ENCODE peak calls at places on chromosomes 3 and 15, in six cellular contexts. T is bronchial epithelial cell, P is stomach, M is GM23338, W is left ventricle myocardium inferior, I is sigmoid colon. V is an unnamed sample.

GRCh38 chr15:79523266-79523665 is 91.1 kb downstream of the MINAR1 start:
- DNase-seq in I (no peak), W (no peak), T (no peak), P (no peak), M (no peak), V (no peak)

GRCh38 chr3:195263193-195263924 is 7.6 kb downstream of the XXYLT1 start:
- DNase-seq in P (no peak), W (no peak), M (no peak), T (peak), I (no peak), V (no peak)

GRCh38 chr3:52495096-52495495 is at the start of gene STAB1:
- DNase-seq in W (peak), M (no peak), P (no peak), T (no peak), I (peak), V (no peak)

GRCh38 chr3:51985971-51986947 is 2.9 kb downstream of the ACY1 start:
- DNase-seq in W (no peak), P (peak), I (no peak), M (no peak), T (no peak), V (no peak)

GRCh38 chr3:105561875-105562274 is 195.2 kb downstream of the ALCAM start:
- DNase-seq in I (no peak), W (no peak), P (no peak), T (no peak), M (no peak), V (no peak)

GRCh38 chr3:13574083-13574797 is 25.3 kb downstream of the FBLN2 start:
- DNase-seq in W (no peak), T (no peak), P (no peak), M (no peak), I (no peak), V (no peak)

GRCh38 chr3:110378481-110378880 is 693.1 kb upstream of the NECTIN3 start:
- DNase-seq in T (no peak), M (no peak), W (no peak), I (no peak), P (no peak), V (no peak)

GRCh38 chr15:89129123-89129815 is 41.0 kb downstream of the ABHD2 start:
- DNase-seq in W (no peak), M (peak), P (peak), I (no peak), T (peak), V (no peak)

GRCh38 chr3:33942483-33943150 is 144.2 kb downstream of the PDCD6IP start:
- DNase-seq in P (no peak), I (no peak), T (peak), M (no peak), W (no peak), V (no peak)

GRCh38 chr3:10554236-10554611 is 48.8 kb upstream of the ATP2B2 start:
- DNase-seq in T (no peak), P (no peak), I (no peak), M (no peak), W (no peak), V (peak)

GRCh38 chr3:33991673-33992072 is 193.2 kb downstream of the PDCD6IP start:
- DNase-seq in W (no peak), P (no peak), T (no peak), M (no peak), I (no peak), V (no peak)

GRCh38 chr3:111903067-111903511 is 44.0 kb downstream of the PHLDB2 start:
- DNase-seq in M (peak), P (no peak), T (peak), W (no peak), I (no peak), V (no peak)

GRCh38 chr3:101169516-101169915 is 150.9 kb downstream of the IMPG2 start:
- DNase-seq in T (no peak), W (no peak), I (no peak), M (no peak), P (no peak), V (no peak)

GRCh38 chr15:39472661-39473657 is 107.9 kb upstream of the THBS1 start:
- DNase-seq in I (peak), P (peak), T (no peak), M (no peak), W (peak), V (no peak)

GRCh38 chr3:172040976-172041963 is 1.9 kb downstream of the FNDC3B start:
- DNase-seq in P (peak), T (peak), M (peak), W (no peak), I (no peak), V (no peak)

GRCh38 chr15:23482764-23483489 is 35.9 kb upstream of the GOLGA6L2 start:
- DNase-seq in I (no peak), M (no peak), W (no peak), P (no peak), T (no peak), V (no peak)

GRCh38 chr15:98884894-98885293 is 122.7 kb downstream of the PGPEP1L start:
- DNase-seq in W (no peak), I (no peak), M (no peak), P (peak), T (no peak), V (no peak)

GRCh38 chr15:88992216-88992615 is 79.0 kb upstream of the MFGE8 start:
- DNase-seq in P (no peak), W (no peak), M (no peak), I (no peak), T (no peak), V (no peak)

GRCh38 chr15:82835391-82835917 is 26.0 kb downstream of the WHAMM start:
- DNase-seq in I (no peak), M (no peak), T (no peak), W (no peak), P (no peak), V (no peak)

DNA sequence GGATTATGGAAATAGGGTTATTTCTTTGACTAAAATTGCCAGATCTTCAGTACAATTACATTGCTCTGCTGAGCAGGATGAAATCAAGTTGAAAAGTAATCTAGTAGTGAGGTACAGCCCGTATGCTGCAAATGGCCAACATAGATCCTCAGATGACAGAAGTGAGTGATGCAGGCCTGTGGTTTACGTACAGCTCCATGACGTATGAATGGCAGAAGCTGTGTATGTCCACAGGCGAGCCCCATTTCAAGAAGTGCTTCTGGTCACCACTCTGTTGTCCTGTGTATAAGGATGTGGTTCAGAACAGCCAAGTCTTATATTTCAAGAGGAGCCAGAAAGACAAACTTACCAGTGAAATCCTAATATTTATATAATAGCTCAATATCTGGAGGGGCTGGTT is 9.2 kb downstream of the CD86 start:
- DNase-seq in I (no peak), T (no peak), P (no peak), M (no peak), W (no peak), V (no peak)
- TF ChIP-seq CTCF in I (no peak), T (no peak), P (no peak), M (no peak), W (no peak), V (no peak)

DNA sequence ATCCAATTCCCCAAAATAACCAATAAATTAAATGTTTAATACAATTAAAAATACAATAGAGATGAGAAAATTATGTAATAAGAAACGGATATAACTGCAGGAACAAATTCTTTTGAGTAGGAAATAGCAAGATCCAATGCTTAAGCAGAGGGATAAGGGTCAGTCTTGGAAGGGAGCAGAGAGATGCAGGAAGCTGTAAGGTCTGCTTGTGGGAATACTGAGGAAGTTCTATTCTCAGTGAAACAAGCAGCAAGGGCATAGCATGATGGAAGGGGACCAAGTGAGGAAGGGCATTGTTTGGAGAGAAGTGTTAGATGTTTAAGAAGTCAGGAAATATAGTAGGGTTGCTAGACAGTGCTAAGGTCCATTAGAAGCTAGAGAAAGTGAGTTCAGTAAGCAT is 409.0 kb downstream of the TBC1D5 start:
- DNase-seq in M (peak), P (no peak), W (no peak), I (no peak), T (no peak), V (no peak)
- TF ChIP-seq CTCF in M (no peak), P (no peak), W (no peak), I (no peak), T (no peak), V (no peak)

GRCh38 chr3:40652072-40652471 is 127.3 kb downstream of the ZNF621 start:
- DNase-seq in M (no peak), W (no peak), P (no peak), I (no peak), T (no peak), V (no peak)
- TF ChIP-seq CTCF in M (no peak), W (no peak), P (no peak), I (no peak), T (no peak), V (no peak)

GRCh38 chr15:25685216-25685569 is 177.9 kb downstream of the ATP10A start:
- DNase-seq in W (no peak), I (no peak), M (no peak), P (no peak), T (no peak), V (no peak)
- TF ChIP-seq CTCF in W (no peak), I (no peak), M (no peak), P (no peak), T (no peak), V (no peak)

GRCh38 chr3:188690932-188691331 is 480.8 kb upstream of the TPRG1 start:
- DNase-seq in I (no peak), T (no peak), M (no peak), P (no peak), W (no peak), V (no peak)
- TF ChIP-seq CTCF in I (no peak), T (no peak), M (no peak), P (no peak), W (no peak), V (no peak)

GRCh38 chr3:115727135-115727534 is 103.8 kb downstream of the GAP43 start:
- DNase-seq in M (no peak), T (no peak), W (no peak), I (no peak), P (no peak), V (no peak)
- TF ChIP-seq CTCF in M (no peak), T (no peak), W (no peak), I (no peak), P (no peak), V (no peak)